ENCODE peak calls at places on chromosome 12, in eight cellular contexts. K, L, N, U, Q, Z, R and G are unnamed samples.

GRCh38 chr12:92757599-92758121 is 54.9 kb downstream of the PLEKHG7 start:
- DNase-seq in K (no peak), L (no peak), N (no peak), U (no peak), Q (no peak), Z (no peak), R (no peak), G (no peak)

GRCh38 chr12:101663298-101663697 is 34.1 kb upstream of the CHPT1 start:
- DNase-seq in K (no peak), L (no peak), N (no peak), U (no peak), Q (no peak), Z (no peak), R (no peak), G (no peak)

GRCh38 chr12:61530456-61530855 is 729.7 kb upstream of the USP15 start:
- DNase-seq in K (no peak), L (no peak), N (no peak), U (no peak), Q (no peak), Z (no peak), R (no peak), G (no peak)

GRCh38 chr12:84131076-84131475 is 781.5 kb downstream of the SLC6A15 start:
- DNase-seq in K (peak), L (no peak), N (no peak), U (peak), Q (no peak), Z (no peak), R (no peak), G (peak)

GRCh38 chr12:7856516-7856915 is 16.2 kb downstream of the SLC2A14 start:
- DNase-seq in K (no peak), L (no peak), N (no peak), U (no peak), Q (no peak), Z (no peak), R (no peak), G (no peak)

GRCh38 chr12:122687091-122687490 is 16.1 kb downstream of the HCAR2 start:
- DNase-seq in K (peak), L (no peak), N (no peak), U (no peak), Q (peak), Z (no peak), R (no peak), G (peak)

GRCh38 chr12:56266634-56267442 is at the start of gene COQ10A:
- DNase-seq in K (peak), L (peak), N (peak), U (peak), Q (peak), Z (peak), R (peak), G (peak)

GRCh38 chr12:111825509-111825908 is 16.5 kb upstream of the MAPKAPK5 start:
- DNase-seq in K (no peak), L (no peak), N (no peak), U (no peak), Q (no peak), Z (no peak), R (no peak), G (no peak)

GRCh38 chr12:95574799-95575452 is 23.6 kb upstream of the USP44 start:
- DNase-seq in K (peak), L (no peak), N (no peak), U (peak), Q (no peak), Z (no peak), R (no peak), G (peak)

GRCh38 chr12:104579716-104580495 is 123.2 kb downstream of the CHST11 start:
- DNase-seq in K (no peak), L (no peak), N (no peak), U (no peak), Q (no peak), Z (no peak), R (no peak), G (no peak)

GRCh38 chr12:91109148-91109564 is 2.1 kb downstream of the LUM start:
- DNase-seq in K (peak), L (peak), N (peak), U (peak), Q (peak), Z (no peak), R (peak), G (peak)

GRCh38 chr12:1812650-1813302 is 7.6 kb upstream of the LRTM2 start:
- DNase-seq in K (peak), L (peak), N (no peak), U (no peak), Q (peak), Z (no peak), R (no peak), G (peak)

GRCh38 chr12:34393086-34393820 is 371.0 kb downstream of the ALG10 start:
- DNase-seq in K (no peak), L (peak), N (no peak), U (no peak), Q (peak), Z (peak), R (no peak), G (no peak)

GRCh38 chr12:120337730-120338129 is 10.2 kb upstream of the PLA2G1B start:
- DNase-seq in K (no peak), L (no peak), N (no peak), U (no peak), Q (no peak), Z (no peak), R (no peak), G (no peak)
- H3K4me3 ChIP-seq in K (no peak), L (no peak), N (no peak), U (no peak), Q (no peak), Z (no peak), R (no peak), G (no peak)

GRCh38 chr12:29241821-29242591 is 92.9 kb downstream of the FAR2 start:
- DNase-seq in K (peak), L (no peak), N (no peak), U (peak), Q (peak), Z (no peak), R (peak), G (peak)
- TF ChIP-seq CTCF in K (peak), L (no peak), N (no peak), U (peak), Q (no peak), Z (peak), R (no peak), G (peak)

GRCh38 chr12:21545557-21545956 is 19.5 kb downstream of the SPX start:
- DNase-seq in K (no peak), L (no peak), N (no peak), U (no peak), Q (no peak), Z (no peak), R (no peak), G (no peak)

GRCh38 chr12:21542412-21542811 is 16.3 kb downstream of the SPX start:
- DNase-seq in K (no peak), L (no peak), N (no peak), U (no peak), Q (no peak), Z (no peak), R (no peak), G (no peak)

GRCh38 chr12:21547437-21547836 is 21.3 kb downstream of the SPX start:
- DNase-seq in K (no peak), L (no peak), N (no peak), U (no peak), Q (no peak), Z (no peak), R (no peak), G (no peak)

GRCh38 chr12:21541773-21542172 is 15.7 kb downstream of the SPX start:
- DNase-seq in K (no peak), L (no peak), N (no peak), U (no peak), Q (no peak), Z (no peak), R (no peak), G (no peak)

DNA sequence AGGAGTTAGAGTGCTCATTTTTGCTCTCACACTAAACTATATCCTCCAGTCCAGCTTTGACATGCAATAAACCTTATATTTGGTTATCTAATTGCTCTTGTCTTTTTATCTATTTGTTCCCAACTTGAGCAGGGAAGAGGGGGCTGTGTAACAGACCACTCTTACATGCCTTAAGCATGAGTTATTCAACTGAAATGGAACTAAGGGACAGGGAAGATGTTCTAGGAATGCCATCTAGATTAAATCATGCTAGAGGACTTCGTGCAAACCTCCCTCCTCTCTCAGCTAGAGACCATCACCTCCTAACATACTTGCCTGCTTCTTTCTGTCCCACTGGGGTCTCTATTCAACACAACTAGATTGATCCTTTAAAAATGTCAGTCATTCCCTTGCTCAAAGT is 20.6 kb downstream of the SPX start:
- DNase-seq in K (no peak), L (no peak), N (no peak), U (no peak), Q (no peak), Z (no peak), R (no peak), G (no peak)
- H3K4me3 ChIP-seq in K (no peak), L (no peak), N (no peak), U (no peak), Q (no peak), Z (no peak), R (no peak), G (no peak)

GRCh38 chr12:85975716-85976115 is 101.6 kb downstream of the NTS start:
- DNase-seq in K (no peak), L (no peak), N (no peak), U (no peak), Q (no peak), Z (no peak), R (no peak), G (no peak)

GRCh38 chr12:85968606-85969005 is 94.5 kb downstream of the NTS start:
- DNase-seq in K (no peak), L (no peak), N (no peak), U (no peak), Q (no peak), Z (no peak), R (no peak), G (no peak)

DNA sequence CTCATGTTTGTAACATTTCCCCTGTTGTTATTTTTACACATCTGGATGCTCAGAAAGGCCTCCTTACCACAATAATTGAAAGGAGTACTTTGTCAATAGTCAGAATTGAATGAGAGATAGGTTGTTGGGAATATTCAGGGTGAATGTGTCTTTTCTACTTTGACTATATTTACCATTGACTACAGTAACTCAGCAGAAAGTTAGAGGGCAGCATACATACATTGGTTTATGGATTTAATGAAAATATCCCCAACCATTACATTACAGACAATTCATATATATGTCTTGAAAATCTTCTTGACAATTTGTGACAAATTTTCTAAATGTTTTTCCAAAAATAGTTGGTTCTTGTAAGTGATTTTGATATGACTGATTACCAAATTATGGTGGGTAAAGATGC is 97.7 kb downstream of the NTS start:
- DNase-seq in K (no peak), L (no peak), N (no peak), U (no peak), Q (no peak), Z (no peak), R (no peak), G (peak)
- TF ChIP-seq CTCF in K (no peak), L (no peak), N (no peak), U (peak), Q (no peak), Z (no peak), R (no peak), G (peak)

DNA sequence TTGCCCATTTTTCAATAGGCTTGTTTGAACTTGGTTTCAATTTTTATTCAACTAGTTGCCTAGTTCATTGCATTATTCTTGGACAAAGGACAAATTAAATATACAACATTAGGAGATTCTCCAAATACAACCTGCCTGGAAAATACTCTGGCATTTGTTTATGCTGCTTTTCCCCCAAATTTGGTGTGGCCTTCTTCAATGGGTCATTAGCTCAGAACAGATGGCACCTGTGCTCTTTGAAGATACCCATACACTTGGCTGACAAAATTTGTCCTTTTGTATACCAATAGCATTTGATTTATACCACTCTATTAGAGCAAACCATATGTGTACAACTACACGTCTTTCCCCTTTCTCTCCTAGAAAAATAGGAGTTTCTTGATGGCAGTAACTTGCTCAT is 35.7 kb downstream of the WBP11 start:
- DNase-seq in K (no peak), L (no peak), N (no peak), U (no peak), Q (no peak), Z (no peak), R (no peak), G (no peak)
- H3K4me3 ChIP-seq in K (no peak), L (no peak), N (no peak), U (no peak), Q (peak), Z (peak), R (peak), G (no peak)

GRCh38 chr12:53221203-53222076 is 10.6 kb downstream of the RARG start:
- DNase-seq in K (peak), L (peak), N (peak), U (peak), Q (peak), Z (no peak), R (peak), G (peak)
- TF ChIP-seq CTCF in K (no peak), L (no peak), N (no peak), U (peak), Q (no peak), Z (peak), R (peak), G (no peak)

GRCh38 chr12:22256634-22257033 is 77.9 kb downstream of the ST8SIA1 start:
- DNase-seq in K (peak), L (no peak), N (no peak), U (no peak), Q (no peak), Z (no peak), R (no peak), G (peak)

GRCh38 chr12:22257100-22257499 is 77.4 kb downstream of the ST8SIA1 start:
- DNase-seq in K (no peak), L (no peak), N (no peak), U (no peak), Q (no peak), Z (no peak), R (no peak), G (no peak)

GRCh38 chr12:22255097-22255496 is 79.4 kb downstream of the ST8SIA1 start:
- DNase-seq in K (no peak), L (no peak), N (no peak), U (peak), Q (no peak), Z (no peak), R (no peak), G (no peak)

GRCh38 chr12:22254450-22254849 is 80.1 kb downstream of the ST8SIA1 start:
- DNase-seq in K (no peak), L (no peak), N (no peak), U (no peak), Q (no peak), Z (no peak), R (no peak), G (no peak)

GRCh38 chr12:22256076-22256475 is 78.4 kb downstream of the ST8SIA1 start:
- DNase-seq in K (peak), L (no peak), N (no peak), U (peak), Q (no peak), Z (no peak), R (no peak), G (no peak)
- H3K4me3 ChIP-seq in K (no peak), L (no peak), N (no peak), U (no peak), Q (no peak), Z (no peak), R (no peak), G (no peak)

GRCh38 chr12:124913474-124914391 is 717 bp downstream of the UBC start:
- DNase-seq in K (peak), L (peak), N (peak), U (peak), Q (peak), Z (peak), R (peak), G (peak)
- TF ChIP-seq CTCF in K (peak), L (peak), N (peak), U (peak), Q (peak), Z (peak), R (peak), G (peak)

GRCh38 chr12:88952543-88952942 is 372.3 kb upstream of the KITLG start:
- DNase-seq in K (peak), L (no peak), N (no peak), U (peak), Q (peak), Z (no peak), R (no peak), G (peak)
- H3K4me3 ChIP-seq in K (no peak), L (no peak), N (no peak), U (no peak), Q (no peak), Z (no peak), R (no peak), G (no peak)

DNA sequence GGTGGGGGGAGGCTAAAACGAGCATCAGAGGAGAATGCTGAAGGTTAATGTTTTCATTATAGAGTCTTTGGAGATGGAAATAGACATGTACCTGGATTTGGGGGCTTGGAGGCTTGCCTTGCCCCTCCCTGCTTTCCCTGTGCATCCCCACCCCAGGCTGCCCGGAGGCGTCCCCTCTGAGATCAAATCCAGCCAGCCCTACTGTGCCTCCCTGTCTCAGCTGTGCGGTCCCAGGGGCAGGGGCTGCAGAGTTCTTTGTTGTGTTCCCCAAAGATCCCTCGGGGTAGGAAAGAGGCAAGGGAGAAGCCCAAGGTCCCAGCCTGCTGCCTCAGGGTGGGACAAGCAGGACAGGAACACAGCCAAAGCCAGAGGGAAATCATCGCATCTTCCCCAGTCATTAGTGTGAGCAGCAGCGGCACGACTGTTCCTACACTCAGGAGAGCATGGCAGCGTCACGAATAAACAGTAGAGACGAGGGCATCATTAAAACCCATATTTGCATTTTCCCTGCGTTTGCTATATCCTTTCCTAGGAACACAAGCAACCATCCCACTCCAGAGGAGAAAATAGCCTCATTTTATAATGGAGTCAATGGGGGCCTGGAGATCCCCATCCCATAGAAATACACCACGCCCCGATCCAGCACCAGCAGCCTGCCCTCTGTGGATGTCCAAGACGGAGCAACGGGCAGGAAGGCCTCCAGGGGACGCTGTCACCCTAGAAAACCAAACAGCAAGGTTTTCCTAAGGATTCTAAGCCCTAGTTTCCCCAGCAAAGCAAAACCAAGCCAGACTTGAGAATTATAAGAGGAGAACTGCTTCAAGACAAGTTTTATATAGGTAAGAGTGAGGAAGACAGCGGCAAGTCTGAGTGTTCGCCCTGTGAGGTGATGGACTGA is 32.4 kb downstream of the ANO2 start:
- DNase-seq in K (no peak), L (no peak), N (no peak), U (no peak), Q (no peak), Z (no peak), R (no peak), G (no peak)
- TF ChIP-seq CTCF in K (no peak), L (no peak), N (no peak), U (peak), Q (no peak), Z (no peak), R (peak), G (no peak)